ENCODE peak calls at places on chromosome 12, in four cellular contexts. R is K562, U is HepG2, Z is GM12878. L is an unnamed sample.

GRCh38 chr12:124175731-124176130 is 119.2 kb upstream of the RFLNA start:
- DNase-seq in R (no peak), U (no peak), Z (no peak), L (no peak)

GRCh38 chr12:53217049-53217929 is 10.2 kb upstream of the ITGB7 start:
- DNase-seq in R (no peak), U (no peak), Z (no peak), L (peak)

GRCh38 chr12:101763246-101763931 is 24.1 kb upstream of the SYCP3 start:
- DNase-seq in R (no peak), U (no peak), Z (no peak), L (no peak)

GRCh38 chr12:685388-685787 is 22.1 kb upstream of the NINJ2 start:
- DNase-seq in R (no peak), U (no peak), Z (peak), L (peak)

GRCh38 chr12:94289551-94290312 is 141.4 kb downstream of the PLXNC1 start:
- DNase-seq in R (peak), U (no peak), Z (no peak), L (no peak)

GRCh38 chr12:116121453-116121871 is 156.0 kb downstream of the MED13L start:
- DNase-seq in R (no peak), U (no peak), Z (no peak), L (no peak)

GRCh38 chr12:105733579-105733978 is 403.1 kb downstream of the C12orf75 start:
- DNase-seq in R (no peak), U (no peak), Z (no peak), L (no peak)

GRCh38 chr12:121791671-121792496 is 1.6 kb downstream of the RHOF start:
- DNase-seq in R (no peak), U (peak), Z (no peak), L (peak)

GRCh38 chr12:14621821-14622220 is 54.1 kb upstream of the PLBD1 start:
- DNase-seq in R (no peak), U (no peak), Z (peak), L (no peak)

GRCh38 chr12:91753649-91754048 is 392.0 kb downstream of the BTG1 start:
- DNase-seq in R (no peak), U (no peak), Z (no peak), L (no peak)

GRCh38 chr12:119868992-119869391 is 8.1 kb downstream of the CIT start:
- DNase-seq in R (no peak), U (no peak), Z (no peak), L (no peak)

GRCh38 chr12:85804663-85805062 is 31.5 kb downstream of the RASSF9 start:
- DNase-seq in R (no peak), U (no peak), Z (no peak), L (no peak)

GRCh38 chr12:51814311-51815088 is 34.0 kb downstream of the FIGNL2 start:
- DNase-seq in R (peak), U (peak), Z (no peak), L (peak)

DNA sequence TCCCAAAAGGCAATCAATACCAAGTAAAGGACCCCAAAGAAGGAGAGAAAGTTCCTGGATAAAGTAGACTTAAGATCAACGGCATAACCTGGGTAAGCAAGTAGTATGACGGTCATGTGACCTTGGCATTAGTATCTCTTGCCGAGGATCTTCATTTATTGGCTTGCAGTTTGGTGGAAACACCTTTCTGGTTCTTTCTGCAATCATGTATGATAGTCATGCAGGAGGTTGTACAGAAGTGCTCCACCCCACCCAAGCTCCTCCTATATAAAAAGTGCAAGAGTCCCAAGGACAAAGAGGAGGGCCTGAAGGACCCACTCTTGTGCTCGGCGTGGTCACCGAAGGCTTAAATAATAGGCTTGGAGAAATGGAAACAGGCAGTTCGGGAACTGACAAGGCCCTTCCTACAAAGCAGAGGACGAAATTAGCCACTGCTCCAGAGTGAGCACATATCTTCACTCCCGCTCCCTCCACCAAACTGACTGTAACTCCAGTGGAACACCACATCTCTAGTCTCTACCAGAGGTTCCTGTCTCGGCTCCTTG is 750 bp downstream of the CS start:
- DNase-seq in R (peak), U (no peak), Z (no peak), L (no peak)
- TF ChIP-seq ESRRA in R (no peak), U (no peak), Z (no peak), L (no peak)

DNA sequence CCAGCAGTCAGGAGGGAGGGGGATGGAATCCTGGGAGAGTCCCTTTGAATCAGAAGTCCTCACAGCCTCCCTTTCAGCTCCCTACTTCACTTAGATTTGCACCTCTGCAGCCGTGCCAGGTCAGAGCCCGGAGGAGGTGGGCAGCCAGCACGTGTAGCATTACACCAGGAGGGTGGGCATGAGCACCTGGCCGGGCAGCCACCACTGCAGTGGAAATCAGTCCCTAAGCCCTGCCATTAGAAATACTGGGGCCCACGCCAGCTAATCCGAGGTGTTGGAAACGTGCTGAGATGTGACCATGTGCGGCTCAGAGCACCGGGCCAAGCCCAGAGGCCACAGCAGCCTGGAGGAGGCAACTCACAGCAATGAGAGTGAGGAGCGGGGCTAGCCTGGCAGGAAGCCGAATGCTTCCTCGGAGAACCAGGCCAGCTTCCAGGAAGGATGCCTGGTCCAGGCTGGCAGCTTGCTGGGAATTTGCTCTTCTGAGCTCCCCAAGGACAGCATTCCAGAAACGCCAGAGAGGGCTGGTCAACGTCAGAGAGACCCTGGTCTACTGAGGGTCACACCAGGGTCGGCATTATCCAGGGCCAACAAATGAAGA is 9.4 kb upstream of the CACNA2D4 start:
- DNase-seq in R (no peak), U (no peak), Z (no peak), L (no peak)
- TF ChIP-seq CHD2 in R (no peak), U (no peak), Z (no peak), L (no peak)

DNA sequence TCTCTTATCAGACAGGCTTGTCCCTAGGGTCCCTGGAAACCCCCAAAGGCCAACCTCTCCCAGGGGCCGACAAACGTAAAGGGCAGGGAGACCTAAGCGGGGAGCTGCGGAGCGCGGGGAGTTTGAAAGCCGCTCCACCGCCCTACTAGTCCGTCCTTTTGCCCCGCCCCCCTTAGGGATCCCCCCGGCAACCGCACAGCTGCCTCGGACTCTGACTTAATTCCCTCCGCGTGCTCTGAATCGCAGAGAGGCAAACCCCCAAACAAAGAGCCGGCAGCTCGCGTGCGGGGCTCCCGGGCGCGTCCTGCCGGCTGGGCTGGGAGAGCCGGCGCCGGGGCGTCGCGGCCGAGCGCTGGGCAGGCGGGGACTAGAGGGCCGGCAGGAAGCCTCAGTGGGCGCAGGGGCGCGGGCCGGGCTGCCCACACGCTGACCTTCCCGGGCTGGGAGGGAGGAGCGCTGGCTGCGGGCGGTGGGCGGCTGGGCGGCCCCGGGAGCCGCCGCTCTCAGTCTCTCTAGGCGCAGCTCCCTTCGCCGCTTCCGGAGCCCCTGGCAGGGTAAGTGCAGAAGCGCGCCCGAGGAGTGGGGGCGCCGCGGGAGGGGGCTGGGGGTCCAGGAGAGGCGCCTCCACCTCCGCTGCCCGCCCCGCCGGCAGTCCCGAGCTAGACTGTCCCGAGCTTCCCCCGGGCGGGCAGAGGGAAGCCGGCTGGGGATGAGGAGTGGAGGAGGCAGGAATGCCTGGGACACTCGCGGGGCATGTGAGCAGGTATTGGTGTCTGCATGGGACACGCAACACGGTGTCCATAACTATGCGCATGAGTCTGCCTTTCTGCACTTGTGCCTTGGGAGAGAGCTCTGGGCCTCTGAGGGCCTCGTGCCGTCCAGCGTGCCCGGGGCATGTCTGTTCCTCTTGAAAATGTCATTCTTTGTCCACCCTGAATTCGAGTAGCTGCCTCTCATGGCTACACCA is at the start of gene TSPAN11:
- DNase-seq in R (no peak), U (no peak), Z (no peak), L (no peak)
- TF ChIP-seq ESRRA in R (no peak), U (no peak), Z (no peak), L (no peak)

DNA sequence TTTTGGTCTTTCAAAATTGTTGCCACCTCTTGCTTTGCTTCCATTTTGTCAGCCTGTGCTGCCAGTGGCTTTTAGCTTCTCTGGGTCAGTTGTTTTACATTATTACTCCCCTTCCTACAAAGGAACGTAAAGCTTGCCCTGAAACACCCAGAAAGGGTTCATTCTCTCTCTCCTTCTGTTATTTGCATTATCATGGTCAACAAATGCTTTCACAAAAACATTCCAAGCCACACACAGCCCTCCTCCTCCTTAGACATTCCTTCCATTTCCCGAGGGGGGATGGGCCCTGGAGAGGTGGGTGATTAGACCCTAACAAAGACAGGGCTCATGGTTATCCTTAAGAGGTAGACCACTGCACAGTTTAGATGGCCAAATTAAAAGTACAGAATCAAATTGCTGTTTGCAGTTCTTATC is 60.4 kb upstream of the SINHCAF start:
- DNase-seq in R (no peak), U (no peak), Z (no peak), L (no peak)
- TF ChIP-seq CHD2 in R (no peak), U (no peak), Z (no peak), L (no peak)

L was measured in A549.